ENCODE peak calls at places on chromosomes 13 and 19, in five cellular contexts. D is choroid plexus epithelial cell, E is mucosa of descending colon, B is RWPE1, O is left lung. X is an unnamed sample.

GRCh38 chr13:47036291-47037008 is 139.6 kb upstream of the HTR2A start:
- DNase-seq in D (no peak), E (no peak), B (no peak), O (no peak), X (peak)

GRCh38 chr19:35204799-35205732 is 23.5 kb downstream of the FAM187B start:
- DNase-seq in D (no peak), E (no peak), B (no peak), O (no peak), X (peak)

GRCh38 chr13:95505265-95505664 is 47.3 kb upstream of the CLDN10 start:
- DNase-seq in D (no peak), E (no peak), B (no peak), O (no peak), X (no peak)

GRCh38 chr13:30862707-30863106 is 43.4 kb upstream of the MEDAG start:
- DNase-seq in D (peak), E (peak), B (no peak), O (no peak), X (no peak)

GRCh38 chr19:56642711-56643459 is at the start of gene SMIM17:
- DNase-seq in D (no peak), E (no peak), B (no peak), O (no peak), X (no peak)

GRCh38 chr13:97742084-97742483 is 211.4 kb upstream of the IPO5 start:
- DNase-seq in D (no peak), E (no peak), B (no peak), O (no peak), X (no peak)

GRCh38 chr19:17236414-17236716 is 9.4 kb downstream of the NR2F6 start:
- DNase-seq in D (no peak), E (peak), B (no peak), O (no peak), X (no peak)

GRCh38 chr13:45512148-45512498 is 47.4 kb downstream of the COG3 start:
- DNase-seq in D (no peak), E (no peak), B (no peak), O (no peak), X (no peak)

GRCh38 chr19:31408460-31409124 is 59.4 kb upstream of the TSHZ3 start:
- DNase-seq in D (peak), E (no peak), B (peak), O (no peak), X (no peak)

GRCh38 chr13:113542751-113543424 is 41.7 kb upstream of the TFDP1 start:
- DNase-seq in D (no peak), E (no peak), B (no peak), O (peak), X (no peak)

GRCh38 chr19:32124585-32124984 is 220.8 kb upstream of the ZNF507 start:
- DNase-seq in D (no peak), E (no peak), B (no peak), O (peak), X (no peak)

GRCh38 chr13:45678282-45678681 is 23.8 kb upstream of the CBY2 start:
- DNase-seq in D (no peak), E (no peak), B (no peak), O (no peak), X (no peak)

GRCh38 chr19:40612831-40613668 is 11.9 kb downstream of the LTBP4 start:
- DNase-seq in D (peak), E (peak), B (peak), O (peak), X (peak)

GRCh38 chr13:76222511-76222910 is 586.4 kb downstream of the LMO7 start:
- DNase-seq in D (no peak), E (no peak), B (no peak), O (no peak), X (no peak)

GRCh38 chr13:76226941-76227340 is 590.8 kb downstream of the LMO7 start:
- DNase-seq in D (no peak), E (no peak), B (no peak), O (no peak), X (no peak)

GRCh38 chr13:76225815-76226489 is 589.8 kb downstream of the LMO7 start:
- DNase-seq in D (peak), E (no peak), B (no peak), O (no peak), X (no peak)

GRCh38 chr13:76223999-76224398 is 587.9 kb downstream of the LMO7 start:
- DNase-seq in D (no peak), E (no peak), B (no peak), O (no peak), X (no peak)

DNA sequence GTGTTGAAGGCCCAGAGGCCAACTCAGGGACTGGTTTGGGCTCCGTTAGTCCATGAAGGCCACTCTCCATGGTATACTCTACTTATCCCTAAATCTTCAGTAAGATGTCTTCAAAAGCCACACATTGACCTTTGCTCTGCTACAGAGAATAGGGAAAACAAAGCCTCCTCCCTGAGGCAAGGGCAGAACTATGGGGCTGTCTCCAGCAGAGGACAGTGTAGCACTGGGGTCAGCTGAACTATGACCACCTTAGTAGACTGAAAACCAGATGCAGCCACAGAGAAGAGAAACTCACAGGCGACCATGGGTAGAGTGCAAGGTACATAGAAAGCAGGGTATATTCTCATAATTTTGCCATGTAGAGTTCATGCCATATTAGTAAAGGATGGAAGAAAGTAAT is 587.4 kb downstream of the LMO7 start:
- DNase-seq in D (no peak), E (no peak), B (no peak), O (no peak), X (no peak)
- TF ChIP-seq CTCF in D (peak), E (no peak), B (no peak), O (no peak), X (no peak)

GRCh38 chr19:4676955-4677731 is 7.0 kb upstream of the MYDGF start:
- DNase-seq in D (peak), E (no peak), B (peak), O (no peak), X (no peak)
- TF ChIP-seq CTCF in D (peak), E (peak), B (peak), O (peak), X (peak)

GRCh38 chr13:87398047-87398446 is 273.1 kb upstream of the SLITRK5 start:
- DNase-seq in D (no peak), E (no peak), B (no peak), O (no peak), X (no peak)
- TF ChIP-seq CTCF in D (no peak), E (no peak), B (no peak), O (no peak), X (no peak)

GRCh38 chr13:76758257-76758656 is 127.9 kb downstream of the KCTD12 start:
- DNase-seq in D (peak), E (no peak), B (no peak), O (no peak), X (no peak)

GRCh38 chr13:76762731-76763130 is 123.5 kb downstream of the KCTD12 start:
- DNase-seq in D (no peak), E (no peak), B (no peak), O (no peak), X (no peak)

GRCh38 chr13:76764429-76764828 is 121.8 kb downstream of the KCTD12 start:
- DNase-seq in D (peak), E (peak), B (no peak), O (peak), X (no peak)

GRCh38 chr13:76758738-76759137 is 127.5 kb downstream of the KCTD12 start:
- DNase-seq in D (peak), E (no peak), B (peak), O (no peak), X (no peak)

DNA sequence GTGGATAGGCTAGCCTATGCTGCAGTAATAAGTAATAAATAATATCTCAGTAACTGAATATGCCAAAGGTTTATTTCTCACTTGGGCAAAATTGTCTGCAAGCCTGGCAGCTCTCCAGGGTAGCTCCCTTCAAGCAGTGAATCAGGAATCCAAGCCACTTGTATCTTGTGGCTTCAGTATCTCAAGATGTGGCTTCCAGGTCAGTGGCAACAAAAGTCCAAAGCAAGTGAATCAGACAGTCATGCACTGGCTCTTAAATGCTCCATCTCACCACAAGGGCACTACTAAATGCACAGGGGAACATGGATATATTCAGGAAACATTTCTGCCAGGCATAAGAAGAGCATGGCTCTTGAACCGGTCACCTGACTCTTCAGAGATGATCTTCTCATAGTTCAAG is 126.3 kb downstream of the KCTD12 start:
- DNase-seq in D (peak), E (no peak), B (no peak), O (no peak), X (no peak)
- TF ChIP-seq CTCF in D (peak), E (no peak), B (no peak), O (no peak), X (no peak)

GRCh38 chr19:29259153-29259552 is 46.2 kb upstream of the UQCRFS1 start:
- DNase-seq in D (peak), E (no peak), B (no peak), O (no peak), X (no peak)

GRCh38 chr19:29259867-29260281 is 46.9 kb upstream of the UQCRFS1 start:
- DNase-seq in D (no peak), E (no peak), B (no peak), O (no peak), X (no peak)

GRCh38 chr19:29263305-29264080 is 50.5 kb upstream of the UQCRFS1 start:
- DNase-seq in D (peak), E (no peak), B (peak), O (peak), X (peak)

GRCh38 chr19:29262085-29262484 is 49.1 kb upstream of the UQCRFS1 start:
- DNase-seq in D (no peak), E (no peak), B (no peak), O (no peak), X (no peak)

GRCh38 chr19:29260477-29261317 is 47.7 kb upstream of the UQCRFS1 start:
- DNase-seq in D (peak), E (no peak), B (no peak), O (no peak), X (peak)
- TF ChIP-seq CTCF in D (peak), E (no peak), B (peak), O (no peak), X (peak)

GRCh38 chr13:86870388-86870966 is 800.7 kb upstream of the SLITRK5 start:
- DNase-seq in D (peak), E (no peak), B (no peak), O (no peak), X (no peak)
- TF ChIP-seq CTCF in D (peak), E (no peak), B (peak), O (peak), X (peak)

GRCh38 chr19:5307655-5308054 is 33.0 kb downstream of the PTPRS start:
- DNase-seq in D (no peak), E (no peak), B (no peak), O (no peak), X (no peak)

GRCh38 chr19:5312058-5312457 is 28.6 kb downstream of the PTPRS start:
- DNase-seq in D (no peak), E (no peak), B (no peak), O (no peak), X (no peak)

GRCh38 chr19:5308471-5309437 is 31.9 kb downstream of the PTPRS start:
- DNase-seq in D (peak), E (peak), B (peak), O (peak), X (no peak)

GRCh38 chr19:5306531-5306930 is 34.1 kb downstream of the PTPRS start:
- DNase-seq in D (no peak), E (no peak), B (no peak), O (no peak), X (no peak)

DNA sequence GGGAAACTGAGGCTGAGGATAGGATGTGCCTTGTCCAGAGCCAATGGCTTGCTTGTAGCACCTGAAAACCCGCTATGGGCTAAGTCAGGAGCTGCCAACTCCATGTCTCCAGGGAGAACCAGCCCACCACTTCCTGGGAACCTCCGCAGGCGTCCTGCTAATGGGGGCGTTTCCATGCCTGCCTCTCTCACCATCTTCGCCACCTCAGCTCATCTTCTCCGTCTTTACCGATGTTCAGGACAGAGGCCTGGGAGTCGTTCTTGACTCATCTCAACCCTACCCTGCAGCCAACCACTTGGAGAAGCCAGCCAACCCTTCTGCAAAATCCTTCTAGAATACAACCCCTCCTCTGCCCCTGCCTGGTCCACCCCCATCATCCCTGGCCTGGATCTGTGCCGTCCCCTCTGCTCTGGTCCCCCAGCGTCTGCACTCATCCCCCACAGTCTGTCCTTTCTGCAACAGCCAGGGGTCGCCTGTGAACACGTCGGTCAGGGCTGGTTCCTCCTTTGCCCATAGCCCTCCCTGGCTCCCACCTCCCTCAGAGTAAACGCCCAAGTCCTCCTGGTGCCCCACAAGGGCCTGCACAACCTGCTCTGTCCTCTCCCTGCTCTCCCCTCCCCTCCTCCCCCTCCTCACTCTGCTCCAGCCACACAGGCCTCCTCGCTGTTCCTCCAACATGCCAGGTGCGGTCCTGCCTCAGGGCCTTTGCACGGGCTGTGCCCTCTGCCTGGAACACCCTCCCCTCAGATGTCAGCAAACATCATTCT is 31.0 kb downstream of the PTPRS start:
- DNase-seq in D (no peak), E (no peak), B (no peak), O (no peak), X (no peak)
- TF ChIP-seq CTCF in D (peak), E (no peak), B (no peak), O (no peak), X (no peak)

GRCh38 chr19:2665103-2665502 is 37.4 kb downstream of the GNG7 start:
- DNase-seq in D (no peak), E (no peak), B (no peak), O (peak), X (no peak)

GRCh38 chr19:2666344-2666994 is 36.0 kb downstream of the GNG7 start:
- DNase-seq in D (no peak), E (no peak), B (no peak), O (no peak), X (no peak)

GRCh38 chr19:2659856-2660432 is 42.5 kb downstream of the GNG7 start:
- DNase-seq in D (no peak), E (no peak), B (no peak), O (peak), X (no peak)

GRCh38 chr19:2661615-2662014 is 40.9 kb downstream of the GNG7 start:
- DNase-seq in D (peak), E (no peak), B (no peak), O (peak), X (no peak)

GRCh38 chr19:2663920-2664571 is 38.4 kb downstream of the GNG7 start:
- DNase-seq in D (no peak), E (peak), B (no peak), O (peak), X (peak)
- TF ChIP-seq CTCF in D (peak), E (no peak), B (no peak), O (no peak), X (peak)